ENCODE peak calls at places on chromosomes 2 and 18, in four cellular contexts. S is psoas muscle, E is dermis microvascular lymphatic vessel endothelial cell, Q is nephron progenitor cell. K is an unnamed sample.

GRCh38 chr2:101844055-101844635 is 146.6 kb downstream of the MAP4K4 start:
- DNase-seq in S (no peak), E (no peak), Q (no peak), K (no peak)

GRCh38 chr2:50831666-50832065 is 200.3 kb downstream of the NRXN1 start:
- DNase-seq in S (no peak), E (no peak), Q (no peak), K (no peak)

GRCh38 chr2:206125914-206126313 is 33.3 kb downstream of the NDUFS1 start:
- DNase-seq in S (no peak), E (no peak), Q (no peak), K (no peak)

GRCh38 chr2:205763708-205764501 is 81.6 kb downstream of the NRP2 start:
- DNase-seq in S (peak; percentile 42), E (peak; percentile 81), Q (peak; percentile 77), K (no peak)

GRCh38 chr2:86039178-86039962 is 66.3 kb downstream of the POLR1A start:
- DNase-seq in S (no peak), E (no peak), Q (no peak), K (no peak)

GRCh38 chr18:48575301-48575657 is 36.4 kb downstream of the CTIF start:
- DNase-seq in S (no peak), E (no peak), Q (no peak), K (no peak)

GRCh38 chr18:56575819-56576663 is 62.4 kb downstream of the TXNL1 start:
- DNase-seq in S (no peak), E (peak; percentile 67), Q (no peak), K (peak; percentile 52)

GRCh38 chr2:140185076-140185475 is 1404.9 kb upstream of the NXPH2 start:
- DNase-seq in S (no peak), E (no peak), Q (no peak), K (no peak)

GRCh38 chr18:61141691-61142090 is 191.5 kb upstream of the CDH20 start:
- DNase-seq in S (no peak), E (no peak), Q (no peak), K (no peak)

GRCh38 chr2:99480390-99480789 is 9.4 kb downstream of the REV1 start:
- DNase-seq in S (no peak), E (no peak), Q (no peak), K (no peak)

GRCh38 chr2:156436477-156437085 is 402 bp downstream of the GPD2 start:
- DNase-seq in S (no peak), E (no peak), Q (no peak), K (no peak)

GRCh38 chr2:121471571-121472464 is 58.9 kb upstream of the RNU4ATAC start:
- DNase-seq in S (no peak), E (peak; percentile 48), Q (no peak), K (no peak)

GRCh38 chr2:137677466-137677865 is 286.8 kb upstream of the HNMT start:
- DNase-seq in S (no peak), E (no peak), Q (no peak), K (peak; percentile 2)

K was measured in frontal cortex.